ENCODE peak calls at places on chromosomes 16 and 17, in nine cellular contexts. J, Y, P, U, X, I, M, R and W are unnamed samples.

GRCh38 chr16:15951852-15952251 is 2.4 kb downstream of the ABCC1 start:
- DNase-seq in X (no peak), P (peak; percentile 44), I (peak; percentile 70), R (no peak), M (no peak), J (no peak), Y (no peak), U (no peak), W (no peak)

GRCh38 chr16:11234884-11235702 is 20.9 kb downstream of the SOCS1 start:
- DNase-seq in R (peak; percentile 24), X (no peak), I (no peak), P (no peak), M (no peak), Y (no peak), J (no peak), U (no peak), W (no peak)

GRCh38 chr16:71515026-71515425 is 11.2 kb upstream of the CHST4 start:
- DNase-seq in P (no peak), R (no peak), Y (no peak), U (no peak), M (no peak), I (no peak), J (no peak), X (no peak), W (no peak)

GRCh38 chr17:38896373-38896954 is 26.6 kb downstream of the LASP1 start:
- DNase-seq in Y (peak; percentile 72), M (no peak), J (no peak), X (no peak), R (peak; percentile 22), P (no peak), I (no peak), U (peak; percentile 66), W (no peak)

GRCh38 chr16:54594646-54595381 is 308.2 kb upstream of the IRX3 start:
- DNase-seq in I (no peak), Y (no peak), P (no peak), X (no peak), U (no peak), J (no peak), M (no peak), R (no peak), W (no peak)

GRCh38 chr17:57629470-57629869 is 115.6 kb downstream of the CCDC182 start:
- DNase-seq in R (no peak), U (peak; percentile 19), Y (no peak), P (no peak), M (no peak), J (no peak), I (no peak), X (no peak), W (no peak)

GRCh38 chr16:57801856-57802634 is at the start of gene KIFC3:
- DNase-seq in U (peak; percentile 91), Y (peak; percentile 91), P (peak; percentile 79), M (no peak), R (peak; percentile 72), I (peak; percentile 90), J (peak; percentile 80), X (peak; percentile 65), W (peak; percentile 81)

GRCh38 chr16:6153901-6154300 is 1056.3 kb upstream of the EEF2KMT start:
- DNase-seq in Y (no peak), J (no peak), U (no peak), P (no peak), R (no peak), X (no peak), I (no peak), M (no peak), W (no peak)

GRCh38 chr17:2094891-2095535 is 40.1 kb downstream of the HIC1 start:
- DNase-seq in I (peak; percentile 58), P (peak; percentile 92), R (peak; percentile 75), U (peak; percentile 85), J (peak; percentile 31), X (no peak), M (no peak), Y (peak; percentile 75), W (peak; percentile 93)

GRCh38 chr17:82901356-82901755 is 61.5 kb upstream of the ZNF750 start:
- DNase-seq in P (no peak), J (no peak), I (no peak), R (no peak), Y (no peak), U (no peak), M (no peak), X (no peak), W (no peak)

GRCh38 chr17:82901836-82902235 is 62.0 kb upstream of the ZNF750 start:
- DNase-seq in Y (no peak), P (no peak), I (no peak), M (no peak), R (no peak), U (no peak), X (no peak), J (no peak), W (no peak)

GRCh38 chr17:82898976-82899514 is 59.2 kb upstream of the ZNF750 start:
- DNase-seq in P (no peak), J (no peak), M (no peak), U (no peak), X (no peak), I (no peak), R (no peak), Y (no peak), W (no peak)

GRCh38 chr17:82899941-82900340 is 60.1 kb upstream of the ZNF750 start:
- DNase-seq in I (no peak), M (no peak), Y (no peak), U (no peak), J (no peak), P (no peak), R (no peak), X (no peak), W (no peak)

DNA sequence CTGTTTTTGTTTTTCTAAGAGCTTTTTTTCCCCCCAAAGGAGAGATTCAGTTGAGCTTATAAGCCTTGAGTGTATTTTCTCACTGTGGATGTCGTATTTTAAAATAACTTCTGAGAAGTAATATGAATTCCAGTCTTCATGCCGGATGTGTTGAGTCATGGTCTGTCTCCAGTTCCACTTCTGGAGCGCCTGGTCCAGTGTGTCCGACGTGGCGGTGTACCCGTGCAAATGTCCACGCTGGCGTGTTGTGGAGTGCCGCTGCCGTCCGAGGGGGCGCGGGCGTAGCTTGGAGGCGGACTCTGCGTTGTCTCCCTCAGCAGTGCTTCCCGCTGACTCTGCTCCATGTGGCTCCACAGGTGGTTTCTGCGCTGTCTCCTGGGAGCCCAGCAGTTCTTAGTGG is 60.9 kb upstream of the ZNF750 start:
- DNase-seq in P (no peak), I (no peak), J (no peak), X (no peak), R (peak; percentile 32), M (no peak), U (no peak), Y (no peak), W (no peak)
- H3K27ac ChIP-seq in P (no peak overlapping the region), I (no peak overlapping the region), J (no peak overlapping the region), X (peak overlapping the region; percentile 26), R (no peak overlapping the region), M (no peak overlapping the region), U (no peak overlapping the region), Y (no peak overlapping the region), W (peak overlapping the region; percentile 4)

GRCh38 chr17:48551206-48551597 is 6.3 kb upstream of the HOXB2 start:
- DNase-seq in J (no peak), X (no peak), P (no peak), U (no peak), Y (no peak), R (peak; percentile 42), I (no peak), M (no peak), W (no peak)

GRCh38 chr17:48550313-48551205 is 5.7 kb upstream of the HOXB2 start:
- DNase-seq in P (no peak), M (no peak), Y (no peak), X (no peak), R (peak; percentile 40), J (no peak), I (peak; percentile 56), U (no peak), W (no peak)

GRCh38 chr17:48553190-48553547 is 8.3 kb upstream of the HOXB2 start:
- DNase-seq in X (no peak), J (no peak), P (no peak), M (no peak), I (no peak), Y (no peak), U (no peak), R (no peak), W (no peak)

GRCh38 chr17:48552453-48553189 is 7.7 kb upstream of the HOXB2 start:
- DNase-seq in M (no peak), R (peak; percentile 74), X (no peak), U (no peak), J (no peak), Y (no peak), P (no peak), I (no peak), W (no peak)

GRCh38 chr17:48551601-48552452 is 6.9 kb upstream of the HOXB2 start:
- DNase-seq in R (peak; percentile 32), J (no peak), I (no peak), M (no peak), X (no peak), Y (no peak), P (no peak), U (no peak), W (no peak)
- TF ChIP-seq POLR2A in R (no peak), J (no peak), I (no peak), M (no peak), X (no peak), Y (no peak), P (no peak), U (no peak), W (no peak)

DNA sequence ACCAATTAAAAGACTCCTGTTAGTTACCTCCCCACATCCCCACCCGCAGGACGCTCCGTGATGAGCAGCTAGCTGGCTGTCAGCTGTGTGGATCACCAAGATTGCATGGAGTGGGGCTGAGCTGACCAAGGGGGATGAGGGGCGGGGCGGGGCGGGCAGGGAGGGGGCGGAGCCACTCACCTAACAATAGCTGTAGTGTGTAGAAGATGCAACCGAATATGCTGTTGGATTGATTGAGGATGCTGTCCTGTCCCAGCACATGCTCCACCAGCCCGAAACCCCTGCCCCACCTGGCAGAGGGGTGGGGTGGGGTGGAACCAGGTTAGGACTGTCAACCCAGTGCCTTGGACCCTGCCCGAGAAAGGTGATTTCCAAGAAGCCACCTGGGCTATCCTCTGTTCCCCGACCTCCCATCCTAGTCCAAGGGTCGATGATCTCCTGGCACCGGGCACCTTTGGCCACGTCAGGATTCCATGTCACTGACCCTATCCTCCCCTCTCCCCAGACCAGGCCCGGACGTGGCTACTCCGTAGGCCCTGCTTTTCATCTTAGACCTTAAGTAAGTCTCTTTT is 1.4 kb downstream of the VKORC1 start:
- DNase-seq in Y (no peak), R (peak; percentile 38), U (peak; percentile 30), J (peak; percentile 31), X (no peak), M (no peak), I (no peak), P (peak; percentile 74), W (no peak)
- H3K27ac ChIP-seq in Y (no peak overlapping the region), R (peak overlapping the region; percentile 13), U (no peak overlapping the region), J (peak overlapping the region; percentile 82), X (peak overlapping the region; percentile 89), M (peak overlapping the region; percentile 85), I (no peak overlapping the region), P (peak overlapping the region; percentile 84), W (no peak overlapping the region)

DNA sequence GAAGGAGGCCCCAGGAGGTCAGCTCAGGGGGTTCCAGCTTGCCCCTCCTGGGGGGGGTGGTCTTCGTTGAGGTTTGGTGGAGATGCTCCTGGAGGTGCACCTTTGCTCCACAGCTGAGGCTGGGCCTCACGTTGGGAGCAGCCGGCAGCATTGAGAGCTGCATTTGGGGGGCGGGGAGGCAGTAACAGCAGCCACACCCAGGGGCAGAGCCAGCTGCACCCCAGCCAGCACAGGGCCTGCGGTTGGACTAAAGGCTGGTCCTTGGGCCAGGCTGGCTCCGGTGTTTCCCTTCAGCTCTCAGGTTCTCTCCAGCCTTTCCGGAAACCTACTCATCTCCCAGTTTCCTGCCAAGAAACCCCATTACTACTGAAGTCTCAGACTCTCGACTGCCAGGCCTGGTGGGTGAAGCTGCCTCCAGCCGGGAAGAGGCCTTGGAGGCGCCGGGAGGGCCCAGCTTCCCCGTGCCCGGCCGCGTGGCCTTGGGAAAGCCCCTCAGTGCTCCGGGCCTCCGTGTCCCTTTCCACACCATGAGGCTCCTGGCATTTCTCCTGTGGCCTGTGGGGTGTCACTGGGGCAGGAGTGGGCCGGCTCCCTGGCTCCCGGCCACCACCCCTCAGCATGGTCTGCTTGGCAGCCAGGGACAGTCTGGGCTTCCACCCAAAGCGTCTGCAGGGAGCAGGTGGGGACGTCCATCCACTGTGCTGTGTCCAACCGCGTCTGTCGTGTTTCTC is 14.0 kb upstream of the BAIAP2 start:
- DNase-seq in P (no peak), X (no peak), Y (no peak), M (no peak), R (peak; percentile 34), U (peak; percentile 83), J (no peak), I (no peak), W (peak; percentile 95)
- TF ChIP-seq POLR2A in P (no peak), X (no peak), Y (no peak), M (no peak), R (no peak), U (no peak), J (no peak), I (no peak), W (no peak)